ENCODE peak calls at places on chromosomes 16 and 17, in seven cellular contexts. S is BE2C; M is fibroblast of pulmonary artery; C is CD8-positive, alpha-beta T cell; A is epithelial cell of esophagus; V is adrenal gland; G is A549. D is an unnamed sample.
A peak's percentile ranks its signal among the peaks of the same experiment; 100 is the strongest.

GRCh38 chr17:36545093-36545464 is 360 bp downstream of the GGNBP2 start:
- DNase-seq in M (no peak), S (no peak), G (peak; percentile 58), V (no peak), A (no peak), C (no peak), D (no peak)

GRCh38 chr16:29678691-29679267 is at the start of gene QPRT:
- DNase-seq in S (peak; percentile 90), M (peak; percentile 57), V (peak; percentile 79), C (no peak), G (no peak), A (no peak), D (peak; percentile 60)

GRCh38 chr16:77599793-77600415 is 122.4 kb upstream of the NUDT7 start:
- DNase-seq in C (no peak), V (peak; percentile 46), S (peak; percentile 44), M (peak; percentile 64), A (peak; percentile 44), G (peak; percentile 54), D (peak; percentile 28)

GRCh38 chr17:3935825-3936355 is 19.6 kb upstream of the P2RX1 start:
- DNase-seq in M (peak; percentile 62), V (peak; percentile 67), A (peak; percentile 69), G (no peak), C (no peak), S (no peak), D (no peak)

GRCh38 chr17:39244600-39245570 is 19.1 kb upstream of the STAC2 start:
- DNase-seq in V (peak; percentile 95), A (peak; percentile 87), S (peak; percentile 89), G (peak; percentile 87), C (peak; percentile 91), M (peak; percentile 86), D (peak; percentile 90)

GRCh38 chr16:27481282-27481934 is 68.3 kb downstream of the GTF3C1 start:
- DNase-seq in A (no peak), S (no peak), M (no peak), V (no peak), G (no peak), C (no peak), D (no peak)

GRCh38 chr17:75344664-75345063 is 55.4 kb upstream of the SLC25A19 start:
- DNase-seq in A (no peak), S (no peak), C (peak; percentile 34), G (no peak), M (no peak), V (no peak), D (no peak)

GRCh38 chr16:73888840-73889577 is 407.6 kb upstream of the PSMD7 start:
- DNase-seq in S (no peak), V (no peak), C (no peak), M (no peak), G (no peak), A (no peak), D (no peak)

GRCh38 chr17:57604771-57605733 is 140.0 kb downstream of the CCDC182 start:
- DNase-seq in A (peak; percentile 25), C (peak; percentile 37), S (peak; percentile 97), M (peak; percentile 63), V (peak; percentile 75), G (no peak), D (no peak)

GRCh38 chr17:81514735-81515529 is 2.3 kb upstream of the ACTG1 start:
- DNase-seq in M (peak; percentile 83), C (peak; percentile 67), V (peak; percentile 69), G (peak; percentile 75), S (peak; percentile 80), A (peak; percentile 83), D (no peak)

GRCh38 chr17:50189396-50190277 is 11.8 kb downstream of the COL1A1 start:
- DNase-seq in G (no peak), V (no peak), S (no peak), M (no peak), A (no peak), C (no peak), D (no peak)

GRCh38 chr16:29857133-29857760 is 5.8 kb downstream of the CDIPT start:
- DNase-seq in G (no peak), A (no peak), S (no peak), C (no peak), M (peak; percentile 13), V (peak; percentile 58), D (no peak)

GRCh38 chr16:88914750-88915368 is 48.4 kb upstream of the PABPN1L start:
- DNase-seq in V (no peak), C (no peak), S (no peak), G (no peak), A (no peak), M (peak; percentile 22), D (no peak)

GRCh38 chr17:17624776-17625175 is 33.3 kb upstream of the PEMT start:
- DNase-seq in M (no peak), S (no peak), C (no peak), V (no peak), G (no peak), A (no peak), D (no peak)

GRCh38 chr16:8712589-8713361 is 38.4 kb downstream of the ABAT start:
- DNase-seq in V (no peak), S (peak; percentile 71), C (no peak), A (no peak), G (no peak), M (no peak), D (peak; percentile 44)

GRCh38 chr16:11087691-11088431 is 143.5 kb downstream of the CLEC16A start:
- DNase-seq in V (peak; percentile 46), S (no peak), A (no peak), M (no peak), C (peak; percentile 47), G (no peak), D (no peak)

GRCh38 chr16:58299757-58300349 is 5.0 kb upstream of the PRSS54 start:
- DNase-seq in A (peak; percentile 21), M (peak; percentile 29), V (peak; percentile 41), S (peak; percentile 33), G (no peak), C (no peak), D (no peak)

DNA sequence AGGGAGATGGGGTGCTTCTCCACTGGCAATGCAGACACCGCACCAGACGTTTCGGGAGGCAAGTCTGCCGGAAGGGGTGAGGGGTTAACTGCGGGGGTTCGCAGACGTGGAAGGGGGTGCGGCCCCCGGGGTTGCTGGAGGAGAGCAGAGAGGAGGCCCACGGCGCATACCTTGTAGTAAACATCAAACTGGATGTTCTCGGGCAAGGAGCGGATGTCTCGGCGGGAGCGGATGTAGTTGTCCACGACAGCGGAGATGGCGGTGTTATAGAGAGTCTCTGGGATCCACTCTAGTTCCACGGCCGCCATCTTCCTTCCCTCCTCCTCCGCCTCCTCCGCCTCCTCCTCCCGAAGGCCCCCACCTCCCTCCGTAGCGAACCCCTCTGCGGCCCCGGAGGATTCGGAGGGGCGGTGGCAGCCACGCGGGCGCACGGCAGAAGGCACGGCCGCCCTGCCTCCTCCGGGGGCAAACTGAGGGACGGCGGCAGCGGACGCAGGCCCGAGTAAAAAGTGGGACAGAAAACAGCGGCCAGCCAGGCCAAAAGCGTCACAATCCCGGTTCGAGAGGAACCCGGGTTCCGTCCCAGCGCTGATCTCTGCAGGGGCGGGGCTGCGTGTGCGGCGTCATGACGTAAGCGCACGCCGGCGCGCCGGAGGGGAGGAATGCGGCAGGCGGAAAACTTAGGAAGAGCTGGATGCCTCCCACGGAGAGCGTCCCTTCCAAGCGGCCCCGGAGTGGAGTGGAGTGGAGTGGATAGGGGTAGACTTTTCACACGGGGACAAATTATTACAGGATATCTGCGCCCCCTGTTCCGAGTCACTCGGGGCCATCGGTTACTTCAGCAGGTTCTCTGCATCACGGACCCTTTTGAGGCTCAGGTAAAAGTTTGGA is at the start of gene APPBP2:
- DNase-seq in A (peak; percentile 89), C (peak; percentile 73), M (peak; percentile 92), S (peak; percentile 90), V (peak; percentile 88), G (peak; percentile 87), D (peak; percentile 68)
- TF ChIP-seq CTCF in A (no peak), C (no peak), M (no peak), S (no peak), V (no peak), G (no peak), D (no peak)

DNA sequence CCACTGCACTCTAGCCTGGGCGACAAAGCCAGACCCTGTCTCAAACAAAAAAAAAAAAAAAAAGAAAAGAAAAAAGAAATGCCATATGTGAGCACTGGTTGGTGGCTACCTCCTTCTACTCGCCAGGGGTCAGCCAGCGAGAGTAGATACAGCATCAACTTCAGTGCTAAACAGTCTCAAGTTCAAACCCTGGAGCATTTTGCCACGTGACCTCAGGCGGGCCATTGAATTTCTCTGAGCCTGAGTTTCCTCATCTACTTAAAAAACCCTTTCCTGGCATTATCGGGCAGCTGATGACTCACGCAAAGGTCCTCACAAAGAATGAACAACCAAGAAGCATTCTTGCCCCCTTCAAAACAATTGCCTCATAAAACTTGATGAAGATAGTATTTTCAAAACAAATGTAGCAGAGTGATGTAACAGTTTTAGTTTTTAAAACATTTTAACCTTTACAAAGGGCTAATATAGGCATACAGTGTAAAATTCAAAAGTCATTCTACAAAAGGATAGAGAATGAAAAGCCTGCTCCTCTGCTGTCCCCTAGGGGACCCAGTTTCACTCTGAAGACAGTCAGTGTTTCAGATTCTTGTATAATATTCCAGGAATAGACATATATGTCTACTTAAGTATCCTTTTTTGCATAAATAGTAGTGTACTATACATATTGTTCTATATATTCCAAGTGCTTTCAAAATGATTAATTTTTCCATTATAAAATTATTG is 28.4 kb downstream of the DNAH2 start:
- DNase-seq in S (no peak), A (peak; percentile 69), V (peak; percentile 64), M (peak; percentile 97), G (peak; percentile 75), C (no peak), D (peak; percentile 16)
- TF ChIP-seq CTCF in S (no peak), A (no peak), V (no peak), M (peak; percentile 7), G (peak; percentile 13), C (no peak), D (peak; percentile 20)

GRCh38 chr17:67113481-67113880 is 69.1 kb downstream of the CACNG1 start:
- DNase-seq in C (no peak), V (no peak), S (no peak), A (no peak), G (no peak), M (no peak), D (no peak)

GRCh38 chr17:67119102-67119501 is 74.7 kb downstream of the CACNG1 start:
- DNase-seq in G (no peak), C (no peak), V (no peak), M (no peak), S (no peak), A (no peak), D (no peak)

GRCh38 chr17:67111327-67111726 is 67.0 kb downstream of the CACNG1 start:
- DNase-seq in A (no peak), C (no peak), V (no peak), G (no peak), S (no peak), M (no peak), D (no peak)

GRCh38 chr17:67111808-67112207 is 67.5 kb downstream of the CACNG1 start:
- DNase-seq in A (no peak), V (no peak), M (no peak), S (no peak), G (no peak), C (no peak), D (no peak)

GRCh38 chr17:67116045-67116575 is 71.8 kb downstream of the CACNG1 start:
- DNase-seq in C (no peak), A (no peak), V (no peak), G (no peak), S (no peak), M (no peak), D (no peak)
- TF ChIP-seq CTCF in C (no peak), A (no peak), V (no peak), G (peak; percentile 8), S (no peak), M (no peak), D (peak; percentile 25)

DNA sequence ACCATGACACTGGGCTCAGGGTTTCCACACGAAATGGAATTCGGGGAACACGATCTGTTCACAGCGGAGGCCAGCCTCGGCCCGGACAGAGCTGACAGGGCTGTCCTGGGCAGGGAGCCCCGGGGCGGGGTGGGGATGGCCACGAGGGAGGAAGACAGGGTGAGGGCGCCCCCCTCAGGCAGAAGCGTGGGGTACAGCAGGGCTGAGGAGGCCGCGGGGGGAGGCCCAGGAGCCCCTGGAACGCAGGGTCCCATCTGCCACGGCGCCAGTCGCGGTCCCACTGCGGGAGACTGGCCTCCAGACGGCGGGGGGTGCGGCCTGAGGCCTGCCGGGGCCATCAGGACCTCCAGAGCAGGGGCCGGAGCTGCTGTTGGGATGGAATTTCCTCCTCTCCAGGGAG is 75.9 kb downstream of the LMF1 start:
- DNase-seq in G (no peak), C (no peak), M (no peak), S (no peak), A (no peak), V (no peak), D (no peak)
- TF ChIP-seq CTCF in G (no peak), C (peak; percentile 15), M (no peak), S (no peak), A (no peak), V (no peak), D (peak; percentile 17)

D was measured in neural crest cell.